ENCODE peak calls at places on chromosomes 7 and 10, in five cellular contexts. One of them, this sample, is unnamed.

GRCh38 chr7:122198581-122198980 is 54.5 kb upstream of the AASS start:
- DNase-seq in suprapubic skin: no peak
- DNase-seq in GM12878: no peak
- DNase-seq in A549: no peak
- DNase-seq in sigmoid colon: no peak
- DNase-seq in this sample: no peak

GRCh38 chr7:150406565-150407421 is 27.7 kb downstream of the ZNF775 start:
- DNase-seq in suprapubic skin: peak
- DNase-seq in GM12878: peak
- DNase-seq in A549: no peak
- DNase-seq in sigmoid colon: peak
- DNase-seq in this sample: peak

GRCh38 chr10:112227331-112227961 is 43.9 kb upstream of the GPAM start:
- DNase-seq in suprapubic skin: no peak
- DNase-seq in GM12878: no peak
- DNase-seq in A549: no peak
- DNase-seq in sigmoid colon: no peak
- DNase-seq in this sample: no peak

GRCh38 chr7:20783716-20784310 is 2.9 kb downstream of the SP8 start:
- DNase-seq in suprapubic skin: no peak
- DNase-seq in GM12878: no peak
- DNase-seq in A549: no peak
- DNase-seq in sigmoid colon: no peak
- DNase-seq in this sample: no peak

GRCh38 chr7:41763626-41764025 is 60.7 kb upstream of the INHBA start:
- DNase-seq in suprapubic skin: no peak
- DNase-seq in GM12878: no peak
- DNase-seq in A549: no peak
- DNase-seq in sigmoid colon: no peak
- DNase-seq in this sample: no peak

GRCh38 chr10:92689663-92690210 is at the start of gene HHEX:
- DNase-seq in suprapubic skin: no peak
- DNase-seq in GM12878: no peak
- DNase-seq in A549: peak
- DNase-seq in sigmoid colon: peak
- DNase-seq in this sample: peak

GRCh38 chr10:49225218-49225876 is 37.2 kb upstream of the TMEM273 start:
- DNase-seq in suprapubic skin: no peak
- DNase-seq in GM12878: no peak
- DNase-seq in A549: no peak
- DNase-seq in sigmoid colon: no peak
- DNase-seq in this sample: no peak

GRCh38 chr10:76918106-76918505 is 719.5 kb downstream of the KCNMA1 start:
- DNase-seq in suprapubic skin: no peak
- DNase-seq in GM12878: no peak
- DNase-seq in A549: no peak
- DNase-seq in sigmoid colon: no peak
- DNase-seq in this sample: no peak

GRCh38 chr7:5773661-5774086 is 7.8 kb downstream of the RNF216 start:
- DNase-seq in suprapubic skin: peak
- DNase-seq in GM12878: no peak
- DNase-seq in A549: no peak
- DNase-seq in sigmoid colon: peak
- DNase-seq in this sample: no peak

GRCh38 chr10:31143331-31143935 is 111.8 kb upstream of the ZNF438 start:
- DNase-seq in suprapubic skin: no peak
- DNase-seq in GM12878: no peak
- DNase-seq in A549: no peak
- DNase-seq in sigmoid colon: no peak
- DNase-seq in this sample: no peak

GRCh38 chr7:104964626-104965236 is 49.3 kb upstream of the KMT2E start:
- DNase-seq in suprapubic skin: no peak
- DNase-seq in GM12878: no peak
- DNase-seq in A549: no peak
- DNase-seq in sigmoid colon: no peak
- DNase-seq in this sample: no peak

GRCh38 chr10:33657154-33657900 is 322.9 kb upstream of the NRP1 start:
- DNase-seq in suprapubic skin: no peak
- DNase-seq in GM12878: no peak
- DNase-seq in A549: no peak
- DNase-seq in sigmoid colon: no peak
- DNase-seq in this sample: no peak

GRCh38 chr7:20232848-20233247 is 15.7 kb upstream of the MACC1 start:
- DNase-seq in suprapubic skin: no peak
- DNase-seq in GM12878: no peak
- DNase-seq in A549: no peak
- DNase-seq in sigmoid colon: no peak
- DNase-seq in this sample: no peak

GRCh38 chr7:121505540-121506182 is 109.6 kb upstream of the FAM3C start:
- DNase-seq in suprapubic skin: no peak
- DNase-seq in GM12878: no peak
- DNase-seq in A549: no peak
- DNase-seq in sigmoid colon: no peak
- DNase-seq in this sample: no peak

GRCh38 chr10:112887968-112888367 is 62.1 kb upstream of the TCF7L2 start:
- DNase-seq in suprapubic skin: no peak
- DNase-seq in GM12878: no peak
- DNase-seq in A549: no peak
- DNase-seq in sigmoid colon: no peak
- DNase-seq in this sample: no peak

GRCh38 chr10:58280982-58281752 is 12.2 kb downstream of the CISD1 start:
- DNase-seq in suprapubic skin: no peak
- DNase-seq in GM12878: no peak
- DNase-seq in A549: no peak
- DNase-seq in sigmoid colon: no peak
- DNase-seq in this sample: no peak

GRCh38 chr10:123147635-123148413 is at the start of gene HMX2:
- DNase-seq in suprapubic skin: no peak
- DNase-seq in GM12878: no peak
- DNase-seq in A549: no peak
- DNase-seq in sigmoid colon: no peak
- DNase-seq in this sample: no peak

GRCh38 chr10:110547139-110547761 is 20.2 kb upstream of the SMC3 start:
- DNase-seq in suprapubic skin: no peak
- DNase-seq in GM12878: no peak
- DNase-seq in A549: peak
- DNase-seq in sigmoid colon: no peak
- DNase-seq in this sample: no peak

GRCh38 chr10:124745678-124746077 is 1.5 kb upstream of the FAM53B start:
- DNase-seq in suprapubic skin: no peak
- DNase-seq in GM12878: no peak
- DNase-seq in A549: peak
- DNase-seq in sigmoid colon: no peak
- DNase-seq in this sample: no peak

GRCh38 chr10:110864662-110865140 is 7.0 kb upstream of the PDCD4 start:
- DNase-seq in suprapubic skin: no peak
- DNase-seq in GM12878: peak
- DNase-seq in A549: no peak
- DNase-seq in sigmoid colon: no peak
- DNase-seq in this sample: no peak

GRCh38 chr7:4010206-4010605 is 671.9 kb upstream of the FOXK1 start:
- DNase-seq in suprapubic skin: no peak
- DNase-seq in GM12878: no peak
- DNase-seq in A549: no peak
- DNase-seq in sigmoid colon: no peak
- DNase-seq in this sample: no peak

GRCh38 chr10:96339956-96340904 is 18.6 kb downstream of the OPALIN start:
- DNase-seq in suprapubic skin: no peak
- DNase-seq in GM12878: no peak
- DNase-seq in A549: peak
- DNase-seq in sigmoid colon: no peak
- DNase-seq in this sample: peak

GRCh38 chr10:3482200-3482993 is 302.6 kb downstream of the KLF6 start:
- DNase-seq in suprapubic skin: peak
- DNase-seq in GM12878: peak
- DNase-seq in A549: no peak
- DNase-seq in sigmoid colon: peak
- DNase-seq in this sample: peak

GRCh38 chr10:110498982-110499795 is 1.5 kb downstream of the DUSP5 start:
- DNase-seq in suprapubic skin: peak
- DNase-seq in GM12878: peak
- DNase-seq in A549: no peak
- DNase-seq in sigmoid colon: no peak
- DNase-seq in this sample: peak

GRCh38 chr7:36979810-36980248 is 255.5 kb upstream of the AOAH start:
- DNase-seq in suprapubic skin: no peak
- DNase-seq in GM12878: no peak
- DNase-seq in A549: no peak
- DNase-seq in sigmoid colon: no peak
- DNase-seq in this sample: no peak

GRCh38 chr10:6236349-6237188 is 33.8 kb downstream of the PFKFB3 start:
- DNase-seq in suprapubic skin: peak
- DNase-seq in GM12878: no peak
- DNase-seq in A549: no peak
- DNase-seq in sigmoid colon: peak
- DNase-seq in this sample: no peak

GRCh38 chr7:89091550-89091949 is 296.0 kb upstream of the TEX47 start:
- DNase-seq in suprapubic skin: no peak
- DNase-seq in GM12878: no peak
- DNase-seq in A549: no peak
- DNase-seq in sigmoid colon: no peak
- DNase-seq in this sample: no peak

GRCh38 chr7:75915416-75916156 is 631 bp downstream of the POR start:
- DNase-seq in suprapubic skin: peak
- DNase-seq in GM12878: no peak
- DNase-seq in A549: no peak
- DNase-seq in sigmoid colon: peak
- DNase-seq in this sample: peak

GRCh38 chr7:143239822-143240221 is 18.0 kb downstream of the TAS2R40 start:
- DNase-seq in suprapubic skin: no peak
- DNase-seq in GM12878: no peak
- DNase-seq in A549: no peak
- DNase-seq in sigmoid colon: no peak
- DNase-seq in this sample: no peak

GRCh38 chr10:89668391-89669180 is 23.5 kb upstream of the PANK1 start:
- DNase-seq in suprapubic skin: no peak
- DNase-seq in GM12878: no peak
- DNase-seq in A549: no peak
- DNase-seq in sigmoid colon: no peak
- DNase-seq in this sample: peak

GRCh38 chr10:73953665-73954064 is 42.7 kb downstream of the PLAU start:
- DNase-seq in suprapubic skin: peak
- DNase-seq in GM12878: no peak
- DNase-seq in A549: no peak
- DNase-seq in sigmoid colon: no peak
- DNase-seq in this sample: no peak

GRCh38 chr10:5595591-5596590 is 70.5 kb downstream of the ASB13 start:
- DNase-seq in suprapubic skin: no peak
- DNase-seq in GM12878: no peak
- DNase-seq in A549: peak
- DNase-seq in sigmoid colon: no peak
- DNase-seq in this sample: no peak

GRCh38 chr7:120033114-120033513 is 239.9 kb upstream of the KCND2 start:
- DNase-seq in suprapubic skin: no peak
- DNase-seq in GM12878: no peak
- DNase-seq in A549: no peak
- DNase-seq in sigmoid colon: no peak
- DNase-seq in this sample: no peak

GRCh38 chr7:135719688-135720087 is 8.3 kb downstream of the SLC13A4 start:
- DNase-seq in suprapubic skin: no peak
- DNase-seq in GM12878: no peak
- DNase-seq in A549: no peak
- DNase-seq in sigmoid colon: no peak
- DNase-seq in this sample: no peak
- TF ChIP-seq EP300 in suprapubic skin: no peak
- TF ChIP-seq EP300 in GM12878: no peak
- TF ChIP-seq EP300 in A549: no peak
- TF ChIP-seq EP300 in sigmoid colon: no peak
- TF ChIP-seq EP300 in this sample: no peak

DNA sequence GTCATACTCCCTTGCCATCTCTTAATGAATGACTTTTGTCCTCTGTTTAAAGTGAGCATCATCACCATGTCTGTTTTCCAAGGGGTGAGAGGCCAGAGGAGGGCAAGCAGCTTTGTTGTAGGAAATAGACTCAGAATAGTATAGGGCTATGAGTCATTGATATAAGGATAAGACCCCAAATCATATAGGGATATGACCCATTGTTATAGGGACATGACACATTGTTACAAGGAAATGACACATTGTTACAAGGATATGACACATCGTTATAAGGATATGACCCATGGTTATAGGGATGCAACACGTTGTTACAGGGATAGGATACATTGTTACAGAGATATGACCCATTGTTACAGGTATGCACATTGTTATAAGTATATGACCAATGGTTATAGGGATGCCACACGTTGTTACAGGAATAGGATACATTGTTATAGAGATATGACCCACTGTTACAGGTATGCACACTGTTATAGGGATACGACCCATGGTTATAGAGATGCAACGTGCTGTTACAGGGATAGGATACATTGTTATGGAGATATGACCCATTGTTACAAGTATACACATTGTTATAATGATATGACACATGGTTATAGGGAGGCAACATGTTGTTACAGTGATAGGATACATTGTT is 311.1 kb upstream of the ADARB2 start:
- DNase-seq in suprapubic skin: no peak
- DNase-seq in GM12878: no peak
- DNase-seq in A549: no peak
- DNase-seq in sigmoid colon: no peak
- DNase-seq in this sample: no peak
- H3K4me3 ChIP-seq in suprapubic skin: no peak
- H3K4me3 ChIP-seq in GM12878: no peak
- H3K4me3 ChIP-seq in A549: no peak
- H3K4me3 ChIP-seq in sigmoid colon: no peak
- H3K4me3 ChIP-seq in this sample: no peak

DNA sequence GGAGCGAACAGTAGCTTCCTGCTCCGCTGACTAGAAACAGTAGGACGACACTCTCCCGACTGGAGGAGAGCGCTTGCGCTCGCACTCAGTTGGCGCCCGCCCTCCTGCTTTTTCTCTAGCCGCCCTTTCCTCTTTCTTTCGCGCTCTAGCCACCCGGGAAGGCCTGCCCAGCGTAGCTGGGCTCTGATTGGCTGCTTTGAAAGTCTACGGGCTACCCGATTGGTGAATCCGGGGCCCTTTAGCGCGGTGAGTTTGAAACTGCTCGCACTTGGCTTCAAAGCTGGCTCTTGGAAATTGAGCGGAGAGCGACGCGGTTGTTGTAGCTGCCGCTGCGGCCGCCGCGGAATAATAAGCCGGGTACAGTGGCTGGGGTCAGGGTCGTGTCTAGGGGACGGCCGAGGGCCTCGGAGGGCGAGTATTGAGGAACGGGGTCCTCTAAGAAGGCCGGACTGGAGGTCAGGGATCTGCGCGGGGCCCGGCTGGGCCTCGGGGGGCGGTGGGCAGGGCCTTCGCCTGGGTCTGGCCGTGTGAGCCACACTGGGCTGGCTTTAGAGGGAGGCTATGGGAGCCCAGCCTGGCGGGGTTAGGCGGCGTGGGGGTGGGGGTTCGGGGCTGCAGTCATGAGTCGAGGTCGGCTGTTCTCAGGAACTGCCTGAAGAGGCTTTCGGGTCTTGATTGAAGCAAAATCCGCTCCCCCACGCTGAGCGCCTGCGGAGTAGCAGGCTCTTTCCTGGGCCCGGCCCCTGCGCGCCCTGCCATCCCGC is at the start of gene CDK1:
- DNase-seq in suprapubic skin: peak
- DNase-seq in GM12878: peak
- DNase-seq in A549: peak
- DNase-seq in sigmoid colon: peak
- DNase-seq in this sample: peak
- TF ChIP-seq POLR2A in suprapubic skin: no peak
- TF ChIP-seq POLR2A in GM12878: peak
- TF ChIP-seq POLR2A in A549: peak
- TF ChIP-seq POLR2A in sigmoid colon: no peak
- TF ChIP-seq POLR2A in this sample: no peak

GRCh38 chr10:61899997-61900828 is 1.3 kb upstream of the ARID5B start:
- DNase-seq in suprapubic skin: peak
- DNase-seq in GM12878: peak
- DNase-seq in A549: peak
- DNase-seq in sigmoid colon: peak
- DNase-seq in this sample: peak
- TF ChIP-seq EP300 in suprapubic skin: no peak
- TF ChIP-seq EP300 in GM12878: peak
- TF ChIP-seq EP300 in A549: no peak
- TF ChIP-seq EP300 in sigmoid colon: no peak
- TF ChIP-seq EP300 in this sample: no peak